ENCODE peak calls at places on chromosomes 11 and 22, in seven cellular contexts. One of them, this sample, is unnamed.

GRCh38 chr11:3684787-3685186 is 13.6 kb upstream of the CHRNA10 start:
- DNase-seq in skeletal muscle cell: no peak
- DNase-seq in A172: no peak
- DNase-seq in stimulated activated CD4-positive, alpha-beta T cell treated with anti-CD3 and anti-CD28 coated beads, Interleukin-12 subunit alpha, Interleukin-12 subunit beta, amount 100 ng/mL, for 4 hours: no peak
- DNase-seq in right lobe of liver: no peak
- DNase-seq in fibroblast of lung: no peak
- DNase-seq in LoVo: no peak
- DNase-seq in this sample: no peak

GRCh38 chr11:503179-503981 is 3.7 kb downstream of the RNH1 start:
- DNase-seq in skeletal muscle cell: no peak
- DNase-seq in A172: no peak
- DNase-seq in stimulated activated CD4-positive, alpha-beta T cell treated with anti-CD3 and anti-CD28 coated beads, Interleukin-12 subunit alpha, Interleukin-12 subunit beta, amount 100 ng/mL, for 4 hours: no peak
- DNase-seq in right lobe of liver: no peak
- DNase-seq in fibroblast of lung: peak
- DNase-seq in LoVo: no peak
- DNase-seq in this sample: no peak

GRCh38 chr11:79229047-79229446 is 211.8 kb downstream of the TENM4 start:
- DNase-seq in skeletal muscle cell: no peak
- DNase-seq in A172: no peak
- DNase-seq in stimulated activated CD4-positive, alpha-beta T cell treated with anti-CD3 and anti-CD28 coated beads, Interleukin-12 subunit alpha, Interleukin-12 subunit beta, amount 100 ng/mL, for 4 hours: no peak
- DNase-seq in right lobe of liver: no peak
- DNase-seq in fibroblast of lung: no peak
- DNase-seq in LoVo: no peak
- DNase-seq in this sample: no peak

GRCh38 chr11:121625784-121626506 is 173.2 kb upstream of the SORL1-AS1 start:
- DNase-seq in skeletal muscle cell: peak
- DNase-seq in A172: no peak
- DNase-seq in stimulated activated CD4-positive, alpha-beta T cell treated with anti-CD3 and anti-CD28 coated beads, Interleukin-12 subunit alpha, Interleukin-12 subunit beta, amount 100 ng/mL, for 4 hours: no peak
- DNase-seq in right lobe of liver: no peak
- DNase-seq in fibroblast of lung: no peak
- DNase-seq in LoVo: no peak
- DNase-seq in this sample: no peak

GRCh38 chr11:36231300-36231699 is 57.9 kb downstream of the COMMD9 start:
- DNase-seq in skeletal muscle cell: peak
- DNase-seq in A172: peak
- DNase-seq in stimulated activated CD4-positive, alpha-beta T cell treated with anti-CD3 and anti-CD28 coated beads, Interleukin-12 subunit alpha, Interleukin-12 subunit beta, amount 100 ng/mL, for 4 hours: no peak
- DNase-seq in right lobe of liver: no peak
- DNase-seq in fibroblast of lung: peak
- DNase-seq in LoVo: no peak
- DNase-seq in this sample: no peak

GRCh38 chr22:19003518-19003917 is 67.4 kb upstream of the PRODH start:
- DNase-seq in skeletal muscle cell: no peak
- DNase-seq in A172: no peak
- DNase-seq in stimulated activated CD4-positive, alpha-beta T cell treated with anti-CD3 and anti-CD28 coated beads, Interleukin-12 subunit alpha, Interleukin-12 subunit beta, amount 100 ng/mL, for 4 hours: no peak
- DNase-seq in right lobe of liver: no peak
- DNase-seq in fibroblast of lung: no peak
- DNase-seq in LoVo: no peak
- DNase-seq in this sample: no peak

GRCh38 chr22:18000441-18001039 is 23.8 kb downstream of the MICAL3 start:
- DNase-seq in skeletal muscle cell: no peak
- DNase-seq in A172: no peak
- DNase-seq in stimulated activated CD4-positive, alpha-beta T cell treated with anti-CD3 and anti-CD28 coated beads, Interleukin-12 subunit alpha, Interleukin-12 subunit beta, amount 100 ng/mL, for 4 hours: peak
- DNase-seq in right lobe of liver: peak
- DNase-seq in fibroblast of lung: no peak
- DNase-seq in LoVo: no peak
- DNase-seq in this sample: no peak

GRCh38 chr11:83249972-83250593 is 36.1 kb downstream of the CCDC90B start:
- DNase-seq in skeletal muscle cell: peak
- DNase-seq in A172: peak
- DNase-seq in stimulated activated CD4-positive, alpha-beta T cell treated with anti-CD3 and anti-CD28 coated beads, Interleukin-12 subunit alpha, Interleukin-12 subunit beta, amount 100 ng/mL, for 4 hours: no peak
- DNase-seq in right lobe of liver: no peak
- DNase-seq in fibroblast of lung: peak
- DNase-seq in LoVo: peak
- DNase-seq in this sample: no peak

GRCh38 chr11:27770576-27770975 is 70.3 kb upstream of the BDNF start:
- DNase-seq in skeletal muscle cell: no peak
- DNase-seq in A172: peak
- DNase-seq in stimulated activated CD4-positive, alpha-beta T cell treated with anti-CD3 and anti-CD28 coated beads, Interleukin-12 subunit alpha, Interleukin-12 subunit beta, amount 100 ng/mL, for 4 hours: no peak
- DNase-seq in right lobe of liver: no peak
- DNase-seq in fibroblast of lung: peak
- DNase-seq in LoVo: peak
- DNase-seq in this sample: no peak

GRCh38 chr11:134725939-134726639 is 314.0 kb upstream of the B3GAT1 start:
- DNase-seq in skeletal muscle cell: no peak
- DNase-seq in A172: no peak
- DNase-seq in stimulated activated CD4-positive, alpha-beta T cell treated with anti-CD3 and anti-CD28 coated beads, Interleukin-12 subunit alpha, Interleukin-12 subunit beta, amount 100 ng/mL, for 4 hours: no peak
- DNase-seq in right lobe of liver: no peak
- DNase-seq in fibroblast of lung: no peak
- DNase-seq in LoVo: peak
- DNase-seq in this sample: no peak

GRCh38 chr11:66373261-66373660 is 1.7 kb upstream of the SLC29A2 start:
- DNase-seq in skeletal muscle cell: no peak
- DNase-seq in A172: no peak
- DNase-seq in stimulated activated CD4-positive, alpha-beta T cell treated with anti-CD3 and anti-CD28 coated beads, Interleukin-12 subunit alpha, Interleukin-12 subunit beta, amount 100 ng/mL, for 4 hours: no peak
- DNase-seq in right lobe of liver: no peak
- DNase-seq in fibroblast of lung: no peak
- DNase-seq in LoVo: no peak
- DNase-seq in this sample: no peak

This sample was measured in activated CD4-positive, alpha-beta T cell treated with anti-CD3 and anti-CD28 coated beads for 24 hours.